ENCODE peak calls at places on chromosomes 4 and X, in four cellular contexts. L is dorsolateral prefrontal cortex, N is heart right ventricle, W is MM.1S. F is an unnamed sample.

GRCh38 chr4:55173580-55173979 is 48.2 kb upstream of the KDR start:
- DNase-seq in L (no peak), N (no peak), W (no peak), F (peak; percentile 79)

GRCh38 chr4:166535865-166536264 is 662.8 kb downstream of the TLL1 start:
- DNase-seq in L (no peak), W (no peak), N (no peak), F (no peak)

GRCh38 chr4:52752921-52753320 is 1.7 kb upstream of the ERVMER34-1 start:
- DNase-seq in W (no peak), L (no peak), N (no peak), F (no peak)

GRCh38 chrX:110161361-110161686 is 156.6 kb downstream of the AMMECR1 start:
- DNase-seq in N (no peak), L (no peak), W (no peak), F (no peak)

GRCh38 chrX:132730726-132731125 is 227.7 kb downstream of the HS6ST2 start:
- DNase-seq in N (no peak), W (no peak), L (no peak), F (no peak)

GRCh38 chr4:85938902-85939301 is 421.0 kb downstream of the MAPK10 start:
- DNase-seq in L (no peak), W (no peak), N (no peak), F (no peak)

GRCh38 chrX:102651242-102651967 is at the start of gene GPRASP1:
- DNase-seq in N (peak; percentile 61), W (no peak), L (peak; percentile 54), F (peak; percentile 13)

GRCh38 chrX:113412106-113412505 is 571.5 kb upstream of the AMOT start:
- DNase-seq in L (no peak), W (no peak), N (no peak), F (no peak)

GRCh38 chr4:141560056-141560455 is 76.3 kb upstream of the IL15 start:
- DNase-seq in N (no peak), L (no peak), W (no peak), F (no peak)

GRCh38 chr4:104735174-104735573 is 240.5 kb upstream of the CXXC4 start:
- DNase-seq in L (no peak), N (no peak), W (no peak), F (no peak)

GRCh38 chrX:149124526-149125108 is 380.5 kb downstream of the IDS start:
- DNase-seq in L (no peak), N (no peak), W (no peak), F (no peak)

GRCh38 chr4:152820073-152820472 is 40.3 kb downstream of the ARFIP1 start:
- DNase-seq in N (no peak), L (no peak), W (no peak), F (no peak)

DNA sequence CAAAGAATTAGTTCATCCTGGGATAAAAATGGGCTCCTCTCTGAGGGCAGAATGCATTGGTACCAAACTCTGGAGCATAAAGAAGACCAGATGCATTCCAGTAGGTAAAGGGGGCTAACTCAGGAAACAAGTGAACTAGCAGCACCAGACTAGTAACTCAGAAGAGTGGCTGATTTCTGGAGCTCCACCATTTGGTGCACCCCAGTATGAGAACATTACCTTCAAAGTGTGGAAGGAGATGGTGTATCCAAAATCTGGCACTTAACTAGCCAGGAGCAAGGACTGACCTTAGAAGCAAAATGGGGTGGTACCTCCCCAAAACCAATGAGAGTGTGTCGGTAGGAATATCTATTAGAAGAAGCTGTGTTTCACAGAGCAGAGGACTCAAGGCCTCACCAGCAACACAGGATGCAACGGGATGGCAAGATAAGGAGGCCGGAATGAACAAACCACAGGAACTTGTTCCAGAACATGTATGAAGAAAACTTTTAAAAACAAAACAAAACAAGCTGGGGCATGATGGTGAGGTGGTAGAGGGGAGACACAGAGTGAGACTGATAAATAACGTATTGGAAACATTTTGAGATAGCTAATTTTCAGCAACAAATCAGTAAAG is 142.3 kb downstream of the INPP4B start:
- DNase-seq in L (no peak), N (no peak), W (no peak), F (no peak)
- H3K4me3 ChIP-seq in L (no peak overlapping the region), N (no peak overlapping the region), W (no peak overlapping the region), F (no peak overlapping the region)

GRCh38 chr4:4776934-4777333 is 82.5 kb upstream of the MSX1 start:
- DNase-seq in L (no peak), N (no peak), W (no peak), F (no peak)

GRCh38 chr4:4776335-4776734 is 83.1 kb upstream of the MSX1 start:
- DNase-seq in W (no peak), L (no peak), N (no peak), F (no peak)

GRCh38 chr4:4778491-4779003 is 80.9 kb upstream of the MSX1 start:
- DNase-seq in W (no peak), N (no peak), L (no peak), F (no peak)

GRCh38 chr4:4772534-4772933 is 86.9 kb upstream of the MSX1 start:
- DNase-seq in N (no peak), W (no peak), L (no peak), F (no peak)

GRCh38 chr4:4775493-4776004 is 83.9 kb upstream of the MSX1 start:
- DNase-seq in W (no peak), N (peak; percentile 50), L (no peak), F (no peak)
- TF ChIP-seq CTCF in W (no peak), N (no peak), L (no peak), F (no peak)

GRCh38 chrX:9466711-9467110 is 1.9 kb downstream of the TBL1X start:
- DNase-seq in N (no peak), W (peak; percentile 33), L (no peak), F (no peak)

GRCh38 chrX:9465380-9466114 is 689 bp downstream of the TBL1X start:
- DNase-seq in N (peak; percentile 22), L (no peak), W (peak; percentile 27), F (no peak)

GRCh38 chrX:9467751-9468150 is 2.9 kb downstream of the TBL1X start:
- DNase-seq in L (no peak), W (no peak), N (no peak), F (no peak)

GRCh38 chrX:9466115-9466495 is 1.2 kb downstream of the TBL1X start:
- DNase-seq in N (peak; percentile 42), L (no peak), W (peak; percentile 35), F (no peak)

GRCh38 chrX:9467181-9467580 is 2.3 kb downstream of the TBL1X start:
- DNase-seq in W (no peak), N (no peak), L (no peak), F (no peak)
- H3K4me3 ChIP-seq in W (peak overlapping the region; percentile 57), N (no peak overlapping the region), L (peak overlapping the region; percentile 68), F (no peak overlapping the region)

DNA sequence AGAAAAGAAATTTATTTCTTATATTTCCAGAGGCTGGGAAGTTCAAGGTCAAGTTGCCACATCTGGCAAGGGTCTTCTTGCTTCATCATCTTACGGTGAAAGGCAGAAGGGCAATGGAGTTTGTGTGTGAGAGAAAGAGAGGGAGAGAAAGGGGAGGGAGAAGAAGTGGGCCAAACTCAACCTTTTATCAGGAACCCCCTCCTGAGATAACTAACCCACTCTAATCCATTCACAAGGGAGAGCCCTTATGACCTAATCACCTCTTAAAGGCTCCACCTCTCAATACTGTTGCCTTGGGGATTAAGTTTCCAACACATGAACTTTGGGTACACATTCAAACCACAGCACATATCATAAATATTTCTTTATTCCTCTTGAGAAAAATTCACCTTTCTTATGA is 203.3 kb upstream of the FAM241A start:
- DNase-seq in L (no peak), W (no peak), N (no peak), F (no peak)
- TF ChIP-seq CTCF in L (no peak), W (no peak), N (no peak), F (no peak)

GRCh38 chrX:56783996-56784620 is 55.1 kb downstream of the NBDY start:
- DNase-seq in W (no peak), N (no peak), L (peak; percentile 35), F (no peak)
- H3K4me3 ChIP-seq in W (no peak overlapping the region), N (no peak overlapping the region), L (no peak overlapping the region), F (no peak overlapping the region)

DNA sequence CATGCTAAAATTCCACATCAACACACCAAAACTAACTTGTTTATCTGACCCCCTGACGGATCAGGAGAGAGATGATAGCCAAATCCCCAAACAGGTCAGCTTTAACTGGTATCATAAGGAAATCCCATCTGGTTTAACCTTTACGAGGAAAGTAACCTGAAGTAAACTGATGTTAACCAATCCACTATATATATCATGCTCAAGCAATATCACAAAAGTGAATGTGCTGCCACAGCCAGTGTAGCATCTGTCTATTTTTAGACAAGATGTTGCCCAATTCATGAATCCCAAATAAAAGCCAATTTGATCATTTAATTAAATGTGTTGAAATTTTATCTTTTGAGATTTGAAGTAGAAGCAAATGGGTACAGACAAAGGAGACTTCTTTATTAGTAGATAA is 44.5 kb downstream of the EGF start:
- DNase-seq in L (no peak), N (no peak), W (no peak), F (no peak)
- TF ChIP-seq CTCF in L (no peak), N (no peak), W (no peak), F (no peak)